ENCODE peak calls at places on chromosome 22, in five cellular contexts. One of them, this sample, is unnamed.

GRCh38 chr22:25013634-25014033 is 61.1 kb downstream of the KIAA1671 start:
- DNase-seq in EL: no peak
- DNase-seq in SW480: no peak
- DNase-seq in heart right ventricle: peak
- DNase-seq in anterior cingulate cortex: no peak
- DNase-seq in this sample: no peak

GRCh38 chr22:36220457-36220921 is 18.8 kb downstream of the APOL2 start:
- DNase-seq in anterior cingulate cortex: no peak
- DNase-seq in SW480: peak
- DNase-seq in heart right ventricle: peak
- DNase-seq in EL: no peak
- DNase-seq in this sample: peak

GRCh38 chr22:46052801-46053562 is 76.0 kb upstream of the WNT7B start:
- DNase-seq in EL: peak
- DNase-seq in heart right ventricle: no peak
- DNase-seq in SW480: peak
- DNase-seq in anterior cingulate cortex: peak
- DNase-seq in this sample: peak

GRCh38 chr22:37953062-37953436 is 352 bp downstream of the C22orf23 start:
- DNase-seq in EL: no peak
- DNase-seq in heart right ventricle: peak
- DNase-seq in anterior cingulate cortex: no peak
- DNase-seq in SW480: peak
- DNase-seq in this sample: peak

GRCh38 chr22:23495614-23496444 is 84.3 kb downstream of the IGLL1 start:
- DNase-seq in SW480: no peak
- DNase-seq in EL: no peak
- DNase-seq in anterior cingulate cortex: no peak
- DNase-seq in heart right ventricle: no peak
- DNase-seq in this sample: no peak

GRCh38 chr22:29700949-29701927 is 18.6 kb upstream of the CABP7 start:
- DNase-seq in SW480: peak
- DNase-seq in EL: peak
- DNase-seq in heart right ventricle: no peak
- DNase-seq in anterior cingulate cortex: no peak
- DNase-seq in this sample: peak

GRCh38 chr22:19723165-19723989 is at the start of gene GP1BB:
- DNase-seq in heart right ventricle: peak
- DNase-seq in anterior cingulate cortex: no peak
- DNase-seq in SW480: peak
- DNase-seq in EL: no peak
- DNase-seq in this sample: peak

GRCh38 chr22:36986242-36986821 is 32.9 kb downstream of the TST start:
- DNase-seq in heart right ventricle: no peak
- DNase-seq in EL: no peak
- DNase-seq in anterior cingulate cortex: no peak
- DNase-seq in SW480: no peak
- DNase-seq in this sample: peak

GRCh38 chr22:49243965-49244364 is 583.7 kb downstream of the BRD1 start:
- DNase-seq in EL: no peak
- DNase-seq in SW480: no peak
- DNase-seq in anterior cingulate cortex: no peak
- DNase-seq in heart right ventricle: no peak
- DNase-seq in this sample: no peak

GRCh38 chr22:36344106-36344827 is 43.5 kb downstream of the MYH9 start:
- DNase-seq in anterior cingulate cortex: peak
- DNase-seq in EL: no peak
- DNase-seq in heart right ventricle: no peak
- DNase-seq in SW480: no peak
- DNase-seq in this sample: no peak

GRCh38 chr22:32785636-32786418 is 15.7 kb upstream of the TIMP3 start:
- DNase-seq in anterior cingulate cortex: no peak
- DNase-seq in SW480: no peak
- DNase-seq in EL: no peak
- DNase-seq in heart right ventricle: no peak
- DNase-seq in this sample: no peak

GRCh38 chr22:48955351-48956311 is 872.0 kb downstream of the BRD1 start:
- DNase-seq in EL: no peak
- DNase-seq in anterior cingulate cortex: no peak
- DNase-seq in heart right ventricle: no peak
- DNase-seq in SW480: no peak
- DNase-seq in this sample: no peak

GRCh38 chr22:37443086-37443485 is 15.8 kb upstream of the ELFN2 start:
- DNase-seq in heart right ventricle: no peak
- DNase-seq in SW480: no peak
- DNase-seq in anterior cingulate cortex: no peak
- DNase-seq in EL: no peak
- DNase-seq in this sample: no peak

GRCh38 chr22:49358041-49358440 is 469.6 kb downstream of the BRD1 start:
- DNase-seq in heart right ventricle: no peak
- DNase-seq in EL: no peak
- DNase-seq in SW480: no peak
- DNase-seq in anterior cingulate cortex: no peak
- DNase-seq in this sample: no peak

GRCh38 chr22:31210830-31211503 is 1.1 kb upstream of the LIMK2 start:
- DNase-seq in heart right ventricle: peak
- DNase-seq in EL: peak
- DNase-seq in SW480: peak
- DNase-seq in anterior cingulate cortex: no peak
- DNase-seq in this sample: no peak

GRCh38 chr22:20424937-20425587 is 12.6 kb downstream of the SCARF2 start:
- DNase-seq in EL: no peak
- DNase-seq in SW480: no peak
- DNase-seq in anterior cingulate cortex: peak
- DNase-seq in heart right ventricle: peak
- DNase-seq in this sample: peak

GRCh38 chr22:50192825-50193204 is 7.1 kb downstream of the TRABD start:
- DNase-seq in heart right ventricle: no peak
- DNase-seq in EL: no peak
- DNase-seq in SW480: no peak
- DNase-seq in anterior cingulate cortex: no peak
- DNase-seq in this sample: no peak

GRCh38 chr22:42188808-42189447 is 58.3 kb upstream of the CYP2D6 start:
- DNase-seq in SW480: no peak
- DNase-seq in EL: peak
- DNase-seq in anterior cingulate cortex: no peak
- DNase-seq in heart right ventricle: no peak
- DNase-seq in this sample: no peak

GRCh38 chr22:23849009-23850006 is 8.4 kb upstream of the SLC2A11 start:
- DNase-seq in heart right ventricle: peak
- DNase-seq in anterior cingulate cortex: peak
- DNase-seq in SW480: peak
- DNase-seq in EL: peak
- DNase-seq in this sample: peak

GRCh38 chr22:37162221-37163095 is 12.7 kb upstream of the IL2RB start:
- DNase-seq in anterior cingulate cortex: no peak
- DNase-seq in SW480: no peak
- DNase-seq in heart right ventricle: no peak
- DNase-seq in EL: no peak
- DNase-seq in this sample: no peak

GRCh38 chr22:47245786-47246185 is 483.3 kb downstream of the TBC1D22A start:
- DNase-seq in SW480: no peak
- DNase-seq in EL: no peak
- DNase-seq in anterior cingulate cortex: no peak
- DNase-seq in heart right ventricle: no peak
- DNase-seq in this sample: no peak

GRCh38 chr22:25622011-25622410 is 57.5 kb downstream of the GRK3 start:
- DNase-seq in EL: peak
- DNase-seq in anterior cingulate cortex: no peak
- DNase-seq in heart right ventricle: no peak
- DNase-seq in SW480: no peak
- DNase-seq in this sample: no peak

GRCh38 chr22:45946805-45947600 is 30.0 kb downstream of the WNT7B start:
- DNase-seq in EL: no peak
- DNase-seq in SW480: no peak
- DNase-seq in anterior cingulate cortex: peak
- DNase-seq in heart right ventricle: no peak
- DNase-seq in this sample: no peak

GRCh38 chr22:38313384-38313955 is 3.8 kb downstream of the CSNK1E start:
- DNase-seq in anterior cingulate cortex: peak
- DNase-seq in SW480: no peak
- DNase-seq in EL: peak
- DNase-seq in heart right ventricle: peak
- DNase-seq in this sample: no peak

GRCh38 chr22:50316114-50317065 is 8.9 kb upstream of the PLXNB2 start:
- DNase-seq in anterior cingulate cortex: no peak
- DNase-seq in SW480: no peak
- DNase-seq in heart right ventricle: no peak
- DNase-seq in EL: no peak
- DNase-seq in this sample: peak

GRCh38 chr22:45934659-45935341 is 42.2 kb downstream of the WNT7B start:
- DNase-seq in anterior cingulate cortex: peak
- DNase-seq in heart right ventricle: peak
- DNase-seq in SW480: peak
- DNase-seq in EL: peak
- DNase-seq in this sample: peak

GRCh38 chr22:45527456-45527855 is 24.8 kb downstream of the FBLN1 start:
- DNase-seq in SW480: no peak
- DNase-seq in heart right ventricle: no peak
- DNase-seq in EL: no peak
- DNase-seq in anterior cingulate cortex: no peak
- DNase-seq in this sample: no peak

GRCh38 chr22:50308986-50309600 is 1.6 kb upstream of the PLXNB2 start:
- DNase-seq in anterior cingulate cortex: no peak
- DNase-seq in EL: no peak
- DNase-seq in SW480: no peak
- DNase-seq in heart right ventricle: no peak
- DNase-seq in this sample: peak

GRCh38 chr22:38641476-38641875 is 14.7 kb downstream of the FAM227A start:
- DNase-seq in anterior cingulate cortex: no peak
- DNase-seq in SW480: no peak
- DNase-seq in heart right ventricle: no peak
- DNase-seq in EL: no peak
- DNase-seq in this sample: no peak

GRCh38 chr22:36323855-36324331 is 63.9 kb downstream of the MYH9 start:
- DNase-seq in EL: no peak
- DNase-seq in SW480: no peak
- DNase-seq in anterior cingulate cortex: no peak
- DNase-seq in heart right ventricle: peak
- DNase-seq in this sample: no peak

GRCh38 chr22:31107206-31108118 is at the start of gene SELENOM:
- DNase-seq in heart right ventricle: peak
- DNase-seq in EL: peak
- DNase-seq in anterior cingulate cortex: peak
- DNase-seq in SW480: peak
- DNase-seq in this sample: peak

GRCh38 chr22:48488611-48489456 is 1338.8 kb downstream of the BRD1 start:
- DNase-seq in SW480: no peak
- DNase-seq in heart right ventricle: no peak
- DNase-seq in anterior cingulate cortex: peak
- DNase-seq in EL: no peak
- DNase-seq in this sample: no peak

GRCh38 chr22:46076651-46077339 is 73.5 kb upstream of the PPARA start:
- DNase-seq in heart right ventricle: no peak
- DNase-seq in EL: peak
- DNase-seq in anterior cingulate cortex: no peak
- DNase-seq in SW480: peak
- DNase-seq in this sample: no peak

GRCh38 chr22:39954584-39955055 is 5.6 kb upstream of the TMA7B start:
- DNase-seq in EL: peak
- DNase-seq in anterior cingulate cortex: no peak
- DNase-seq in SW480: no peak
- DNase-seq in heart right ventricle: no peak
- DNase-seq in this sample: no peak

GRCh38 chr22:48741540-48741939 is 1086.1 kb downstream of the BRD1 start:
- DNase-seq in EL: no peak
- DNase-seq in heart right ventricle: no peak
- DNase-seq in SW480: no peak
- DNase-seq in anterior cingulate cortex: no peak
- DNase-seq in this sample: no peak

GRCh38 chr22:43216738-43217137 is 29.8 kb upstream of the TTLL12 start:
- DNase-seq in SW480: no peak
- DNase-seq in anterior cingulate cortex: no peak
- DNase-seq in EL: no peak
- DNase-seq in heart right ventricle: no peak
- DNase-seq in this sample: peak

GRCh38 chr22:19201858-19202798 is 23.6 kb upstream of the SLC25A1 start:
- DNase-seq in heart right ventricle: no peak
- DNase-seq in EL: no peak
- DNase-seq in SW480: no peak
- DNase-seq in anterior cingulate cortex: no peak
- DNase-seq in this sample: no peak

This sample was measured in DMS53.